ENCODE peak calls at places on chromosomes 6 and 20, in ten cellular contexts. C, Y, T, Q, R, E, K, G, D and U are unnamed samples.

GRCh38 chr6:161272600-161273355 is 1.1 kb downstream of the AGPAT4 start:
- DNase-seq in C (peak; percentile 86), Y (no peak), T (no peak), Q (no peak), R (no peak), E (no peak), K (no peak), G (no peak), D (peak; percentile 64), U (no peak)

GRCh38 chr20:38728237-38728761 is 4.0 kb downstream of the SLC32A1 start:
- DNase-seq in C (peak; percentile 68), Y (no peak), T (no peak), Q (no peak), R (no peak), E (no peak), K (no peak), G (no peak), D (no peak), U (no peak)

GRCh38 chr6:53741417-53741816 is 53.4 kb upstream of the LRRC1 start:
- DNase-seq in C (peak; percentile 62), Y (no peak), T (no peak), Q (no peak), R (no peak), E (no peak), K (no peak), G (no peak), D (no peak), U (peak; percentile 54)

GRCh38 chr6:16670183-16670582 is 91.1 kb downstream of the ATXN1 start:
- DNase-seq in C (no peak), Y (peak; percentile 28), T (no peak), Q (no peak), R (peak; percentile 82), E (no peak), K (no peak), G (no peak), D (no peak), U (no peak)

GRCh38 chr6:116564296-116564695 is 7.0 kb upstream of the RWDD1 start:
- DNase-seq in C (no peak), Y (no peak), T (no peak), Q (no peak), R (no peak), E (no peak), K (no peak), G (no peak), D (no peak), U (no peak)

GRCh38 chr6:149015224-149015876 is 268.5 kb downstream of the UST start:
- DNase-seq in C (no peak), Y (no peak), T (no peak), Q (no peak), R (no peak), E (no peak), K (no peak), G (no peak), D (peak; percentile 83), U (no peak)

GRCh38 chr20:52410182-52410647 is 218.6 kb upstream of the ZFP64 start:
- DNase-seq in C (no peak), Y (no peak), T (peak; percentile 28), Q (no peak), R (no peak), E (no peak), K (peak; percentile 37), G (peak; percentile 21), D (peak; percentile 72), U (peak; percentile 52)

GRCh38 chr6:112233864-112234263 is 20.5 kb downstream of the LAMA4 start:
- DNase-seq in C (no peak), Y (no peak), T (peak; percentile 82), Q (no peak), R (no peak), E (no peak), K (no peak), G (no peak), D (peak; percentile 97), U (no peak)

GRCh38 chr20:18734525-18735189 is 78.9 kb upstream of the SCP2D1 start:
- DNase-seq in C (no peak), Y (no peak), T (no peak), Q (no peak), R (no peak), E (no peak), K (no peak), G (no peak), D (no peak), U (no peak)

GRCh38 chr20:18729426-18729825 is 84.2 kb upstream of the SCP2D1 start:
- DNase-seq in C (no peak), Y (no peak), T (no peak), Q (no peak), R (no peak), E (no peak), K (no peak), G (no peak), D (no peak), U (no peak)

GRCh38 chr20:18728867-18729224 is 84.7 kb upstream of the SCP2D1 start:
- DNase-seq in C (no peak), Y (no peak), T (no peak), Q (no peak), R (no peak), E (no peak), K (no peak), G (no peak), D (no peak), U (no peak)

GRCh38 chr20:18728165-18728866 is 85.3 kb upstream of the SCP2D1 start:
- DNase-seq in C (no peak), Y (no peak), T (no peak), Q (no peak), R (no peak), E (no peak), K (no peak), G (no peak), D (no peak), U (peak; percentile 54)

DNA sequence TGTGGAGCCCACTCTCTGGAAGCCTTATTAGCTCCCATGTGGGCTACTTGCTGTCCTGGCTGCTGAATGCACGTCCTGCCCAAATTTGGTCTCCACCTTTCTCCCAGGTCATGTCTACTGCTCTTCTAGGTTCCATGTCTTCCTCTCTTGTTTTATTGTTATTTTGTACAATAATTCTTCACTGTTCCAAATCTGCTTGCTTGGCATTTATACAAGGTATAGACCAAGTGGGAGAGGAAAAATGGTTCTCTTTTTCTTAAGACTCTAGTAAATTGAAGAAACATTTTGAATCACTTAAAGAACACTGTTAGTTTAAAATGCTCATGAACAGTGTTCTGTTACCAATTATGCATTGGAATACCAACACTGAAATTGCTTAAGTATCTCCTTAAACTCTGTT is 81.6 kb upstream of the SCP2D1 start:
- DNase-seq in C (no peak), Y (no peak), T (no peak), Q (no peak), R (no peak), E (no peak), K (no peak), G (no peak), D (no peak), U (no peak)
- H3K4me3 ChIP-seq in C (no peak overlapping the region), Y (no peak overlapping the region), T (no peak overlapping the region), Q (no peak overlapping the region), R (no peak overlapping the region), E (no peak overlapping the region), K (no peak overlapping the region), G (no peak overlapping the region), D (no peak overlapping the region), U (no peak overlapping the region)

GRCh38 chr20:1804554-1804956 is 90.7 kb upstream of the SIRPA start:
- DNase-seq in C (no peak), Y (no peak), T (no peak), Q (no peak), R (no peak), E (no peak), K (no peak), G (no peak), D (no peak), U (peak; percentile 15)

GRCh38 chr20:1803216-1804128 is 91.7 kb upstream of the SIRPA start:
- DNase-seq in C (peak; percentile 93), Y (peak; percentile 58), T (no peak), Q (peak; percentile 63), R (peak; percentile 94), E (no peak), K (no peak), G (no peak), D (peak; percentile 59), U (peak; percentile 89)

GRCh38 chr20:1805161-1805581 is 90.0 kb upstream of the SIRPA start:
- DNase-seq in C (peak; percentile 54), Y (no peak), T (no peak), Q (no peak), R (no peak), E (no peak), K (no peak), G (no peak), D (no peak), U (peak; percentile 27)

GRCh38 chr20:1802385-1803215 is 92.6 kb upstream of the SIRPA start:
- DNase-seq in C (peak; percentile 86), Y (peak; percentile 64), T (no peak), Q (peak; percentile 67), R (peak; percentile 94), E (no peak), K (peak; percentile 9), G (peak; percentile 9), D (peak; percentile 70), U (peak; percentile 71)

DNA sequence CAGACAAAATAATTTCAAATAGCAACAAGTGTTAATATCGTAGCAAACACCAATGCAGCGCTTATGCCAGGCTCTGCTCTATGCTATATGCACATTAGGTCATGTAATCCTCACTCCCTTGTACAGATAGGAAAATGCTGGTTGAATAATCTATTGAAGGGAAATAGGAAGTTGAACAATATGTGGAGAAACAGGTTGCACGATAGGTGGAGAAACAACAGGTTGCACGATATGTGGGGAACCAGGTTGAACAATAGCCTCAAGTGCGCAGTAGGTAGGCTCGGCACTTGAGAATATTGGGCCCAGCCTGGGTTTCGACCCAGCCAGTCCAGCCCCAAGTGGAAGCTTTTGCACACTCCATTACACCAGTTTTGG is 91.1 kb upstream of the SIRPA start:
- DNase-seq in C (no peak), Y (no peak), T (no peak), Q (no peak), R (no peak), E (no peak), K (no peak), G (no peak), D (no peak), U (no peak)
- H3K4me3 ChIP-seq in C (peak overlapping the region; percentile 63), Y (peak overlapping the region; percentile 61), T (no peak overlapping the region), Q (peak overlapping the region; percentile 56), R (peak overlapping the region; percentile 51), E (no peak overlapping the region), K (no peak overlapping the region), G (no peak overlapping the region), D (no peak overlapping the region), U (peak overlapping the region; percentile 65)

DNA sequence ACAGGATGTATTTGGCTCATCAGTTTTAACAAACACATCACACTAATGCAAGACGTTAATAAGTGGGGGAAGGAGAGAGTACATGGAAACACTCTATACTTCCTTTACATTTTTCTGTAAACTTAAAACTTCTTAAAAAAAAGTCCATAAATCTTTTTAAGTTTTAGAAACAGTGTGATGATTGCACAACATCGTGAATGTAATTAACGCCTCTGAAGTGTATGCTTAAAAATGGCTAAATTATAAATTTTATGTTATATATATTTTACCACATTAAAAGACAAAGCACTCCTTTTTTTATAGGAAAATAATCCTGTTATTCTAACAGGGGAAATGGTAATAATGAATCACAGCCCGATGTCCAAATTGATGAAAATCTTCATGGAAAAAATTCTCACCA is 144.1 kb upstream of the RUNX2 start:
- DNase-seq in C (no peak), Y (no peak), T (no peak), Q (no peak), R (no peak), E (no peak), K (no peak), G (no peak), D (no peak), U (no peak)
- H3K4me3 ChIP-seq in C (no peak overlapping the region), Y (no peak overlapping the region), T (no peak overlapping the region), Q (no peak overlapping the region), R (no peak overlapping the region), E (no peak overlapping the region), K (no peak overlapping the region), G (no peak overlapping the region), D (no peak overlapping the region), U (no peak overlapping the region)

DNA sequence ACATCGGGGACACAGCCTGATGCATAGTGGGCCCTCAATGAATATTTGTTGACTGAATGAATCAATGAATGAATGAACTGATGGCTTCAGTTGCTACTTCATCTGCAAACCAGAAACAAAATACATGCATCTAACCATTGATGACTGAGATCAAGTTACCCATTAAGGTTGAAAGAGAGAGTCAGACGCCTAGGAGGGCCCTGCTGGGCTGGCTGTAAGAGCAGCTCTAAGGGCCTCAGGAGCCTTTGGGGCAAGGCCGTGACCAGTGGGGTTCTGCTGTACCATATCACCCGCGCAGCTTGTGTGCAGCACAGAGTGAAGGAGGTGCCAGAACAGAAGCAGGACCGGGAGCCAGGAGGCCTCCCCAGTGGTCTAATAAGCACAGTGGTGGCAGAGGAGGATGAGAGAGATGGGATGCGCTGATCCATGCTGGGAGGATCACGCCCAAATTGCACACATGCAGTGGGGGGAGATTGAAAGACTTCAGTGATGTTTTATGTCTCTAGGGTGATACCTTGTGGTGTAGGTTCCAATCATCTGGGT is 96.1 kb upstream of the KCNG1 start:
- DNase-seq in C (no peak), Y (no peak), T (no peak), Q (no peak), R (no peak), E (no peak), K (no peak), G (no peak), D (no peak), U (no peak)
- H3K4me3 ChIP-seq in C (no peak overlapping the region), Y (no peak overlapping the region), T (no peak overlapping the region), Q (no peak overlapping the region), R (no peak overlapping the region), E (no peak overlapping the region), K (no peak overlapping the region), G (no peak overlapping the region), D (no peak overlapping the region), U (no peak overlapping the region)